ENCODE peak calls at places on chromosomes 16 and 17, in seven cellular contexts. S is sigmoid colon; P is transverse colon; E is Karpas-422; Q is CD8-positive, alpha-beta T cell; V is right cardiac atrium; A is A549. L is an unnamed sample. For H3K4me1, the result is how much of the 10 kb centered on the place peaks cover.

GRCh38 chr17:31216053-31216751 is 80.8 kb downstream of the OMG start:
- DNase-seq in Q (no peak), V (no peak), E (peak), S (no peak), A (peak), P (no peak), L (no peak)

GRCh38 chr16:2968368-2968737 is 795 bp upstream of the PAQR4 start:
- DNase-seq in E (peak), Q (no peak), S (no peak), A (no peak), P (peak), V (no peak), L (no peak)

GRCh38 chr17:79624658-79625478 is 14.0 kb upstream of the RBFOX3 start:
- DNase-seq in E (no peak), V (no peak), S (peak), P (peak), Q (peak), A (no peak), L (no peak)

GRCh38 chr16:79082955-79083354 is 517.6 kb downstream of the MAF start:
- DNase-seq in E (no peak), Q (no peak), P (no peak), A (no peak), S (no peak), V (no peak), L (no peak)

GRCh38 chr17:82665226-82665625 is 17.0 kb upstream of the WDR45B start:
- DNase-seq in Q (no peak), E (no peak), A (no peak), V (no peak), P (no peak), S (no peak), L (no peak)

GRCh38 chr16:8850279-8850885 is 18.4 kb downstream of the CARHSP1 start:
- DNase-seq in S (peak), E (peak), P (no peak), A (no peak), V (peak), Q (no peak), L (peak)

GRCh38 chr17:62032480-62032879 is 32.6 kb downstream of the MED13 start:
- DNase-seq in Q (no peak), P (no peak), E (no peak), A (no peak), V (no peak), S (no peak), L (no peak)

GRCh38 chr17:76038050-76038449 is 10.9 kb upstream of the EVPL start:
- DNase-seq in S (no peak), A (no peak), E (no peak), Q (no peak), V (no peak), P (no peak), L (no peak)

GRCh38 chr17:19022747-19023146 is 18.2 kb upstream of the FAM83G start:
- DNase-seq in P (no peak), V (peak), E (no peak), A (no peak), S (no peak), Q (no peak), L (no peak)

GRCh38 chr16:89122322-89122831 is 28.7 kb downstream of the ACSF3 start:
- DNase-seq in S (no peak), V (no peak), Q (peak), P (peak), E (peak), A (no peak), L (no peak)

GRCh38 chr17:50279181-50279526 is 4.9 kb downstream of the TMEM92 start:
- DNase-seq in A (no peak), V (no peak), P (no peak), Q (no peak), E (no peak), S (no peak), L (no peak)

GRCh38 chr16:51576498-51576897 is 425.4 kb upstream of the SALL1 start:
- DNase-seq in V (no peak), Q (no peak), S (no peak), P (no peak), A (no peak), E (no peak), L (no peak)

GRCh38 chr17:79036609-79037008 is 12.6 kb downstream of the C1QTNF1 start:
- DNase-seq in Q (no peak), E (no peak), P (no peak), S (peak), A (peak), V (no peak), L (no peak)

GRCh38 chr17:65131946-65132345 is 5.2 kb upstream of the RGS9 start:
- DNase-seq in E (no peak), S (no peak), P (no peak), V (no peak), Q (no peak), A (peak), L (no peak)

GRCh38 chr17:44118427-44119050 is 4.9 kb downstream of the HDAC5 start:
- DNase-seq in E (no peak), Q (no peak), A (no peak), S (no peak), P (no peak), V (no peak), L (no peak)
- H3K27ac ChIP-seq in E (no peak), Q (no peak), A (no peak), S (no peak), P (no peak), V (no peak), L (peak)

GRCh38 chr17:45320349-45320930 is 3.6 kb upstream of the MAP3K14 start:
- DNase-seq in Q (no peak), V (no peak), S (no peak), P (no peak), E (no peak), A (peak), L (no peak)
- H3K4me1 ChIP-seq in Q (under half), V (under half), S (half or more), P (half or more), E (under half), A (half or more), L (under half)

DNA sequence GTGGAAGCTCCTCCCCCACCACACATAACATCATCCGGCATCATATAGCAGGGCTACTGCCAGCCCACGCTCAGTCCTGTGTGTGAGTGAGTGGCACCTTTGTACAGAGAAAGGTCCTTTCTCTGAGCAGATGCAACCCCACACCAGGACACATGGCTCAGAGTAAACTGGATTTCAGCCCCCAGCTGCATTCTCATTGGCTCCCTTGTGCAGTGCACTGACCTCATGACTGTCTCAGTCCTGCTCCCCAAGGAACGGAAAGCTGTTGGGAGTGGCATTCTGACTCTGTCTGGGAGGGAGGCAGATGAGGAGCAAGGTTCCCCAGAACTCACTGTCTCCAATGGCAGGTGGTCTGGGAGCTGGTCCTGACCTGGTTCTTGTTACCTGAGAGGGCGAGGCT is 244.1 kb downstream of the PHKB start:
- DNase-seq in A (no peak), P (no peak), S (no peak), Q (no peak), V (no peak), E (no peak), L (no peak)
- H3K4me3 ChIP-seq in A (no peak), P (no peak), S (no peak), Q (no peak), V (no peak), E (no peak), L (no peak)

DNA sequence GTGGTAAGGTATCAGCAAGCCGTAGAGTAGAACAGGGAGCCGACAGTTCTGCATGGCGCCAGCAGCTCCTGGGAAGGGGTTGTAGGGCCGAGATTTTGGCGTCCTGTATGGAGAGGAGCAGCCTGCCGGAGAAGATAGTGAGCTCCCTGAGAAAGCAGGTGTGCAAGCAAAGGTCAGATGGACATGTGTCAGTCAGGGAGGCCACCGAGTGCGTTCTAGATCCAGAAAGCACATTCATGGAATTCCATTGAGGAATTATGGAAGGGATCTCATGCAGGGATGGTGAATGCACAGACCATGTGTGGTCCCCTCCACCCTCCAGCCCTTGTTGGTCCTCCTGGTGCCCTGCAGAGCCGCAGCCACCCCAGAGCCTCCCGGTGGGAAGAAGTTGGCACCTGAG is 33.7 kb downstream of the CMIP start:
- DNase-seq in E (peak), A (no peak), V (no peak), S (no peak), P (no peak), Q (no peak), L (no peak)
- H3K27ac ChIP-seq in E (no peak), A (peak), V (peak), S (peak), P (peak), Q (no peak), L (no peak)

GRCh38 chr17:68379692-68380677 is 77.3 kb downstream of the WIPI1 start:
- DNase-seq in V (no peak), A (no peak), P (no peak), E (no peak), Q (no peak), S (no peak), L (no peak)
- H3K4me1 ChIP-seq in V (under half), A (half or more), P (under half), E (under half), Q (under half), S (under half), L (under half)

GRCh38 chr16:4115941-4116327 is 308 bp downstream of the ADCY9 start:
- DNase-seq in A (no peak), Q (no peak), V (no peak), S (no peak), E (no peak), P (no peak), L (no peak)
- H3K4me3 ChIP-seq in A (peak), Q (no peak), V (peak), S (peak), E (no peak), P (peak), L (peak)

DNA sequence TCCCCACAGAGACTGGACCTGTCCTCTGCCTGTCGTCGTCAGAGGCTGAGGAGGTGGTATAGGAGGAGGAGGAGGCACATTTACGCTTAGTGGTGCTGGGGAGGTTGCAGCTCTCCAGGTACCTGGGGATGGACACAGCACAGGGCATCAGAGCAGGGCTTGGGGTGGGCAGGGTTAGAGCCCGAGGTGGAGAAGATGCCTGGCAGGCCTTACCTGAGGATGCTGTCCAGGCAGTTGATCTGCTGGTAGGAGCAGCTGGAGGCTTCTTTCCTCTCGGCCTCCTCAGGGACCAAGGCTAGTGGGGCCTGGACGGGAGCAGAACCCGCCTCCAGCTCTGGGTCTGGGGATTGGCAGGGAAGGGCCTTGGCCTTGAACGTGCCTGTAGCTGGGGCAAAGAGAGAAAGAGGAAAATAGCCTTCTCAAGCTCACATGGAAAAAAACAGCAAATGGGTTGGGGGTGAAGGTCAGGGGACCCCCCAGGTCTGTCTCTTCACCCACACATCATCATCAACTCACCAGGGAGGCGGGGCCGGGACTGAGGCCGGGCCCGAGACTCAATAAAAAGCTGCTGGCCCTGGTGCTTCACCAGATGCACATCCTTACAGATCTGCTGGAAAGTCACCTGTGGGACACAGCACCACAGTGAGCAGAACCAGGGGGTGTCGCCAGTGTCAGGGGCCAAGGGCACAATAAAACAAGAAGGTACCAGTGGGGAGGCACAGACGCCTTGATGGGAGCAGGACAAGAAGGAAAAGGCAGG is 5.6 kb downstream of the PER1 start:
- DNase-seq in E (no peak), S (peak), V (no peak), P (no peak), A (no peak), Q (no peak), L (no peak)
- H3K27ac ChIP-seq in E (no peak), S (peak), V (no peak), P (peak), A (no peak), Q (no peak), L (peak)

GRCh38 chr17:21286771-21287702 is 2.5 kb downstream of the MAP2K3 start:
- DNase-seq in P (peak), V (no peak), A (peak), Q (no peak), E (no peak), S (no peak), L (peak)
- H3K4me1 ChIP-seq in P (half or more), V (under half), A (under half), Q (under half), E (half or more), S (half or more), L (half or more)

GRCh38 chr16:67594956-67595355 is 32.6 kb downstream of the CTCF start:
- DNase-seq in P (no peak), S (no peak), A (no peak), V (no peak), Q (no peak), E (no peak), L (peak)
- H3K4me3 ChIP-seq in P (no peak), S (no peak), A (no peak), V (no peak), Q (no peak), E (no peak), L (no peak)